ENCODE peak calls at places on chromosomes 5 and 9, in ten cellular contexts. U, O, X, S, H, W, R, M, A and G are unnamed samples.

GRCh38 chr9:133207540-133208170 is 1.4 kb downstream of the OBP2B start:
- DNase-seq in U (no peak), O (no peak), X (no peak), S (no peak), H (no peak), W (no peak), R (no peak), M (no peak), A (no peak), G (no peak)

GRCh38 chr5:151219789-151220188 is 4.1 kb downstream of the CCDC69 start:
- DNase-seq in U (no peak), O (no peak), X (no peak), S (no peak), H (no peak), W (no peak), R (no peak), M (no peak), A (no peak), G (no peak)

GRCh38 chr9:136075134-136075841 is 19.8 kb downstream of the NACC2 start:
- DNase-seq in U (no peak), O (no peak), X (peak; percentile 39), S (no peak), H (no peak), W (no peak), R (no peak), M (no peak), A (no peak), G (no peak)

GRCh38 chr5:36177154-36177553 is 25.2 kb downstream of the SKP2 start:
- DNase-seq in U (no peak), O (no peak), X (no peak), S (no peak), H (no peak), W (no peak), R (no peak), M (no peak), A (no peak), G (no peak)

GRCh38 chr9:125407432-125407973 is 145.9 kb downstream of the GAPVD1 start:
- DNase-seq in U (no peak), O (no peak), X (no peak), S (no peak), H (no peak), W (no peak), R (no peak), M (no peak), A (no peak), G (no peak)

GRCh38 chr5:123098767-123099513 is 9.9 kb downstream of the PRDM6 start:
- DNase-seq in U (no peak), O (no peak), X (no peak), S (no peak), H (no peak), W (no peak), R (no peak), M (no peak), A (no peak), G (no peak)

GRCh38 chr5:74492230-74492629 is 148.3 kb downstream of the ENC1 start:
- DNase-seq in U (no peak), O (no peak), X (no peak), S (no peak), H (no peak), W (no peak), R (no peak), M (no peak), A (no peak), G (no peak)

GRCh38 chr9:91102269-91102668 is 259.4 kb downstream of the AUH start:
- DNase-seq in U (no peak), O (no peak), X (no peak), S (no peak), H (no peak), W (no peak), R (no peak), M (no peak), A (no peak), G (no peak)

GRCh38 chr5:176365663-176366574 is 632 bp downstream of the ARL10 start:
- DNase-seq in U (peak; percentile 82), O (no peak), X (peak; percentile 56), S (no peak), H (no peak), W (no peak), R (peak; percentile 53), M (no peak), A (no peak), G (peak; percentile 32)

GRCh38 chr9:94950733-94951590 is 224.5 kb downstream of the AOPEP start:
- DNase-seq in U (peak; percentile 34), O (peak; percentile 31), X (no peak), S (no peak), H (no peak), W (no peak), R (no peak), M (no peak), A (no peak), G (no peak)

GRCh38 chr5:169893010-169893409 is 87.3 kb downstream of the INSYN2B start:
- DNase-seq in U (no peak), O (no peak), X (no peak), S (no peak), H (no peak), W (no peak), R (no peak), M (no peak), A (no peak), G (no peak)

GRCh38 chr9:126860077-126860756 is at the start of gene ZBTB34:
- DNase-seq in U (peak; percentile 38), O (peak; percentile 32), X (peak; percentile 80), S (peak; percentile 79), H (peak; percentile 13), W (peak; percentile 51), R (peak; percentile 73), M (peak; percentile 64), A (no peak), G (peak; percentile 77)

GRCh38 chr5:96844476-96844990 is 31.8 kb upstream of the ERAP2 start:
- DNase-seq in U (no peak), O (no peak), X (no peak), S (no peak), H (peak; percentile 27), W (no peak), R (no peak), M (no peak), A (no peak), G (no peak)

GRCh38 chr5:144068926-144069325 is 101.5 kb downstream of the YIPF5 start:
- DNase-seq in U (no peak), O (no peak), X (no peak), S (no peak), H (no peak), W (no peak), R (no peak), M (no peak), A (no peak), G (no peak)

GRCh38 chr5:17340363-17340762 is 122.9 kb downstream of the BASP1 start:
- DNase-seq in U (no peak), O (no peak), X (no peak), S (no peak), H (no peak), W (no peak), R (no peak), M (no peak), A (no peak), G (no peak)

GRCh38 chr5:122362361-122362760 is 50.3 kb downstream of the SNCAIP start:
- DNase-seq in U (no peak), O (no peak), X (no peak), S (no peak), H (no peak), W (no peak), R (no peak), M (no peak), A (no peak), G (no peak)

GRCh38 chr5:37786855-37787254 is 53.0 kb downstream of the GDNF start:
- DNase-seq in U (peak; percentile 49), O (no peak), X (no peak), S (no peak), H (no peak), W (peak; percentile 42), R (no peak), M (no peak), A (no peak), G (no peak)

GRCh38 chr5:32852535-32852934 is 141.4 kb downstream of the NPR3 start:
- DNase-seq in U (peak; percentile 81), O (no peak), X (peak; percentile 46), S (peak; percentile 65), H (no peak), W (peak; percentile 45), R (no peak), M (no peak), A (no peak), G (peak; percentile 8)

GRCh38 chr5:124678478-124678877 is 68.0 kb downstream of the ZNF608 start:
- DNase-seq in U (no peak), O (no peak), X (no peak), S (no peak), H (no peak), W (no peak), R (peak; percentile 28), M (no peak), A (no peak), G (no peak)

GRCh38 chr5:100852988-100853449 is 50.1 kb downstream of the ST8SIA4 start:
- DNase-seq in U (no peak), O (no peak), X (no peak), S (peak; percentile 73), H (peak; percentile 10), W (no peak), R (no peak), M (no peak), A (no peak), G (no peak)